ENCODE peak calls at places on chromosomes 13 and 19, in five cellular contexts. U is K562, M is SK-N-SH, A is GM12878, B is HepG2. L is an unnamed sample.

GRCh38 chr19:46616631-46617322 is 8.1 kb downstream of the PTGIR start:
- DNase-seq in U (peak; percentile 79), B (peak; percentile 50), M (peak; percentile 90), A (no peak), L (peak; percentile 61)

GRCh38 chr19:51688665-51689571 is 4.2 kb upstream of the SPACA6 start:
- DNase-seq in M (peak; percentile 90), U (peak; percentile 79), A (no peak), B (peak; percentile 61), L (peak; percentile 49)

GRCh38 chr13:78722700-78723099 is 63.7 kb upstream of the OBI1 start:
- DNase-seq in A (no peak), B (no peak), U (no peak), M (no peak), L (no peak)

GRCh38 chr13:55664178-55664577 is 1476.5 kb upstream of the PRR20A start:
- DNase-seq in M (no peak), U (no peak), B (no peak), A (no peak), L (no peak)

GRCh38 chr13:43180036-43180660 is 156.8 kb downstream of the DNAJC15 start:
- DNase-seq in U (no peak), B (no peak), M (no peak), A (no peak), L (no peak)

GRCh38 chr13:50243926-50244325 is 228.7 kb downstream of the KCNRG start:
- DNase-seq in B (no peak), U (no peak), A (no peak), M (no peak), L (no peak)

GRCh38 chr13:30421093-30422055 is 919 bp upstream of the UBE2L5 start:
- DNase-seq in M (peak; percentile 77), B (no peak), A (no peak), U (peak; percentile 54), L (peak; percentile 65)

GRCh38 chr19:45418812-45419211 is 4.9 kb downstream of the ERCC1 start:
- DNase-seq in U (no peak), A (no peak), B (no peak), M (no peak), L (peak; percentile 71)

GRCh38 chr19:33447336-33448158 is 74.0 kb downstream of the CEBPG start:
- DNase-seq in A (no peak), U (no peak), M (no peak), B (no peak), L (peak; percentile 27)

GRCh38 chr19:6732803-6733337 is 4.5 kb downstream of the GPR108 start:
- DNase-seq in U (no peak), B (no peak), M (peak; percentile 20), A (no peak), L (no peak)

GRCh38 chr13:78593652-78594494 is 9.5 kb downstream of the POU4F1 start:
- DNase-seq in M (no peak), U (no peak), A (no peak), B (no peak), L (no peak)

GRCh38 chr19:41871573-41872383 is 5.3 kb upstream of the CD79A start:
- DNase-seq in B (no peak), M (peak; percentile 19), U (no peak), A (peak; percentile 80), L (no peak)

GRCh38 chr19:4088975-4089374 is 22.3 kb upstream of the ZBTB7A start:
- DNase-seq in A (no peak), M (no peak), B (no peak), U (peak; percentile 53), L (no peak)

GRCh38 chr13:107864543-107865460 is 350.5 kb downstream of the LIG4 start:
- DNase-seq in A (no peak), U (peak; percentile 84), M (peak; percentile 29), B (peak; percentile 18), L (no peak)

GRCh38 chr19:52270266-52270885 is 989 bp downstream of the ZNF766 start:
- DNase-seq in A (no peak), U (peak; percentile 9), B (no peak), M (peak; percentile 64), L (peak; percentile 29)

GRCh38 chr13:44224433-44225149 is 149.0 kb upstream of the SERP2 start:
- DNase-seq in A (no peak), M (no peak), U (no peak), B (no peak), L (no peak)

GRCh38 chr13:31625115-31625514 is 114.2 kb upstream of the RXFP2 start:
- DNase-seq in A (no peak), B (no peak), U (no peak), M (no peak), L (no peak)
- TF ChIP-seq REST in A (no peak), B (no peak), U (no peak), M (no peak), L (no peak)

DNA sequence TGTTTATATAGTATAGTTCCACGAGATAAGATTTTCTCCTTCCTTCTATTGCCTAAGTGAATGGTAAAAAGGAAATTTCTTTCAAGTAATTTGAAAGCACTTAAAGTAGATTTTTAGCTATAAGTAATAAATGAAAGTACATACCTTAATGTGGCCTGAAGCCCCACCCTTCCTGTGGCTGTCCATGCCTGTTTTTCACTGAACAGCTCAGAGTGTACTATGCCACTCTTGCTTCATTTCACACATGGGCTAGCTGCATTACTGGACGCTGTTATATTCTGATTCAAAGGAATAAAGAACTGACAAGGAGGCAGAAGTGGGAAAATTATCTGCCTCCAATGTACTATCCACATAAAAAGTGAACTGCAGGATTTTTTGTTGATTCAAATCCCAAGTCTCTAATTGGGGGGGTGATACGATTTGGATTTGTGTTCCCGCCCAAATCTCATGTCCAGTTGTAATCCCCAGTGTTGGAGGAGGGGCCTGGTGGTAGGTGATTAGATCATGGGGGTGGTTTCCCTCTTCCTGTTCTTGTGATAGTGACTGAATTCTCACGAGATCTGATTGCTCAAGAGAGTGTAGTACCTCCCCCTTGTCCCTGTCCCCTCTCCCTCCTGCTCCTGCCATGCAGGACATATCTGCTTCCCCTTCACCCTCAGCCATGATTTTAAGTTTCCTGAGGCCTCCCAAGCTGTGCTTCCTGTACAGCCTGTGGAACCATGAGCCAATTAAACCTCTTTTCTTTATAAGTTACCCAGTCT is 154.8 kb upstream of the SGCG start:
- DNase-seq in B (no peak), U (no peak), A (no peak), M (no peak), L (peak; percentile 14)
- TF ChIP-seq GABPA in B (no peak), U (no peak), A (no peak), M (no peak), L (no peak)

DNA sequence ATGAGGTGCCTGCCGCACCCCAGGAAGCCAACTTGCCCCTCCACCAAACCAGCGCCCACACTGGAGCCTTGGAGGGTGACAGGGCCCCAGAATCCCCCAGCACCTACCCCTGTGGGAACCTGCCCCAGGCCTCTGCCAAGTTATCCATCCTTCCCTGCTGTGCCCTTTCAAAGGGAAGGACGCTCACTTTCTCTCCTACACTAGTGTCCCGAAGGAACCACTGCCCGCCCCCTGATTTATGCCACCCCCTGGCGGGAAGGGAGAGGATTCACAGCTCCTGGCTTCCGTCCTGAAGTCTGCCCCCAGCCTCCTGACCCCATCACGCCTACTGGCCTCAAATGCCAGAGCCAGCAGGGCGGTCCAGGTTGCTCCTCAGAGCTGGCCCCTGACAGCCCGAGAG is 1.4 kb downstream of the EVI5L start:
- DNase-seq in B (peak; percentile 70), M (no peak), A (no peak), U (peak; percentile 72), L (no peak)
- TF ChIP-seq CTCF in B (peak; percentile 74), M (peak; percentile 13), A (peak; percentile 27), U (peak; percentile 64), L (no peak)

GRCh38 chr19:48678201-48678600 is 5.4 kb upstream of the NTN5 start:
- DNase-seq in B (no peak), A (no peak), U (peak; percentile 79), M (no peak), L (no peak)

GRCh38 chr19:48674921-48675824 is 2.4 kb upstream of the NTN5 start:
- DNase-seq in B (peak; percentile 77), M (peak; percentile 96), A (no peak), U (peak; percentile 86), L (peak; percentile 20)

GRCh38 chr19:48676887-48677286 is 4.1 kb upstream of the NTN5 start:
- DNase-seq in M (no peak), U (no peak), A (no peak), B (no peak), L (no peak)

GRCh38 chr19:48674216-48674809 is 1.5 kb upstream of the NTN5 start:
- DNase-seq in B (no peak), U (no peak), A (no peak), M (no peak), L (no peak)

GRCh38 chr19:48676487-48676886 is 3.7 kb upstream of the NTN5 start:
- DNase-seq in U (no peak), M (no peak), B (no peak), A (no peak), L (no peak)
- TF ChIP-seq REST in U (no peak), M (no peak), B (no peak), A (no peak), L (no peak)